ENCODE peak calls at places on chromosomes 12 and 14, in eight cellular contexts. E, X, O, U, L, A, P and D are unnamed samples.

GRCh38 chr12:65761301-65761700 is 63.0 kb upstream of the HMGA2 start:
- DNase-seq in X (no peak), L (no peak), O (no peak), U (peak), A (no peak), E (no peak), P (no peak), D (no peak)

GRCh38 chr12:31558521-31558920 is 32.4 kb downstream of the DENND5B start:
- DNase-seq in U (no peak), L (peak), E (no peak), O (no peak), X (no peak), A (no peak), P (no peak), D (no peak)

GRCh38 chr14:57943038-57943437 is 77.1 kb upstream of the SLC35F4 start:
- DNase-seq in X (no peak), U (no peak), E (no peak), O (no peak), L (no peak), A (no peak), P (no peak), D (no peak)

GRCh38 chr12:50981319-50982239 is 29.2 kb downstream of the HIGD1C start:
- DNase-seq in O (no peak), P (no peak), X (no peak), U (no peak), E (no peak), L (no peak), A (peak), D (no peak)

GRCh38 chr12:60195483-60195882 is 599.7 kb downstream of the SLC16A7 start:
- DNase-seq in X (no peak), U (no peak), O (no peak), A (no peak), L (no peak), E (no peak), P (no peak), D (no peak)

GRCh38 chr14:22097606-22098292 is 424.1 kb upstream of the OR4E1 start:
- DNase-seq in O (no peak), U (no peak), P (no peak), X (no peak), A (no peak), E (no peak), L (no peak), D (no peak)

GRCh38 chr12:3313066-3313465 is 177.9 kb upstream of the PRMT8 start:
- DNase-seq in X (no peak), O (no peak), U (no peak), A (no peak), E (no peak), L (peak), P (no peak), D (no peak)

GRCh38 chr14:70884595-70885342 is 22.5 kb upstream of the PCNX1 start:
- DNase-seq in A (no peak), L (no peak), E (no peak), X (no peak), U (no peak), P (no peak), O (no peak), D (no peak)

GRCh38 chr12:31246470-31246850 is 79.5 kb downstream of the SINHCAF start:
- DNase-seq in A (no peak), O (no peak), P (no peak), X (no peak), E (no peak), L (peak), U (no peak), D (no peak)